ENCODE peak calls at places on chromosomes 3 and 15, in seven cellular contexts. One of them, this sample, is unnamed.

GRCh38 chr3:80087769-80088168 is 320.0 kb upstream of the ROBO1 start:
- DNase-seq in IMR-90: peak
- DNase-seq in mesendoderm: no peak
- DNase-seq in neuronal stem cell: no peak
- DNase-seq in H1: no peak
- DNase-seq in mesenchymal stem cell: peak
- DNase-seq in trophoblast cell: no peak
- DNase-seq in this sample: no peak

GRCh38 chr3:72820405-72820804 is 27.8 kb downstream of the SHQ1 start:
- DNase-seq in IMR-90: peak
- DNase-seq in mesendoderm: no peak
- DNase-seq in neuronal stem cell: no peak
- DNase-seq in H1: no peak
- DNase-seq in mesenchymal stem cell: peak
- DNase-seq in trophoblast cell: no peak
- DNase-seq in this sample: no peak

GRCh38 chr15:45230246-45230965 is 21.6 kb upstream of the SLC28A2 start:
- DNase-seq in IMR-90: no peak
- DNase-seq in mesendoderm: no peak
- DNase-seq in neuronal stem cell: no peak
- DNase-seq in H1: no peak
- DNase-seq in mesenchymal stem cell: no peak
- DNase-seq in trophoblast cell: no peak
- DNase-seq in this sample: no peak

GRCh38 chr15:69253156-69253555 is 45.6 kb upstream of the PAQR5 start:
- DNase-seq in IMR-90: peak
- DNase-seq in mesendoderm: no peak
- DNase-seq in neuronal stem cell: peak
- DNase-seq in H1: no peak
- DNase-seq in mesenchymal stem cell: peak
- DNase-seq in trophoblast cell: no peak
- DNase-seq in this sample: no peak

GRCh38 chr15:90716317-90716975 is 700 bp upstream of the BLM start:
- DNase-seq in IMR-90: peak
- DNase-seq in mesendoderm: no peak
- DNase-seq in neuronal stem cell: no peak
- DNase-seq in H1: no peak
- DNase-seq in mesenchymal stem cell: peak
- DNase-seq in trophoblast cell: no peak
- DNase-seq in this sample: no peak

GRCh38 chr15:89177633-89178306 is 43.6 kb downstream of the RLBP1 start:
- DNase-seq in IMR-90: peak
- DNase-seq in mesendoderm: peak
- DNase-seq in neuronal stem cell: peak
- DNase-seq in H1: peak
- DNase-seq in mesenchymal stem cell: peak
- DNase-seq in trophoblast cell: peak
- DNase-seq in this sample: peak

GRCh38 chr3:15470261-15470660 is 42.9 kb downstream of the EAF1 start:
- DNase-seq in IMR-90: no peak
- DNase-seq in mesendoderm: peak
- DNase-seq in neuronal stem cell: no peak
- DNase-seq in H1: peak
- DNase-seq in mesenchymal stem cell: no peak
- DNase-seq in trophoblast cell: peak
- DNase-seq in this sample: peak

GRCh38 chr3:197335428-197336132 is 37.2 kb upstream of the DLG1 start:
- DNase-seq in IMR-90: no peak
- DNase-seq in mesendoderm: no peak
- DNase-seq in neuronal stem cell: no peak
- DNase-seq in H1: peak
- DNase-seq in mesenchymal stem cell: no peak
- DNase-seq in trophoblast cell: no peak
- DNase-seq in this sample: no peak

GRCh38 chr15:26877842-26878241 is 11.0 kb downstream of the GABRA5 start:
- DNase-seq in IMR-90: no peak
- DNase-seq in mesendoderm: no peak
- DNase-seq in neuronal stem cell: no peak
- DNase-seq in H1: no peak
- DNase-seq in mesenchymal stem cell: no peak
- DNase-seq in trophoblast cell: no peak
- DNase-seq in this sample: no peak

GRCh38 chr3:136380530-136380929 is 130.4 kb downstream of the PCCB start:
- DNase-seq in IMR-90: peak
- DNase-seq in mesendoderm: no peak
- DNase-seq in neuronal stem cell: no peak
- DNase-seq in H1: no peak
- DNase-seq in mesenchymal stem cell: no peak
- DNase-seq in trophoblast cell: no peak
- DNase-seq in this sample: no peak

GRCh38 chr3:38038447-38038911 is 529 bp upstream of the DLEC1 start:
- DNase-seq in IMR-90: no peak
- DNase-seq in mesendoderm: no peak
- DNase-seq in neuronal stem cell: no peak
- DNase-seq in H1: no peak
- DNase-seq in mesenchymal stem cell: no peak
- DNase-seq in trophoblast cell: no peak
- DNase-seq in this sample: no peak

GRCh38 chr3:196332168-196332567 is 6.0 kb downstream of the TM4SF19 start:
- DNase-seq in IMR-90: no peak
- DNase-seq in mesendoderm: no peak
- DNase-seq in neuronal stem cell: no peak
- DNase-seq in H1: no peak
- DNase-seq in mesenchymal stem cell: no peak
- DNase-seq in trophoblast cell: no peak
- DNase-seq in this sample: no peak
- H2AK5ac ChIP-seq in IMR-90: no peak
- H2AK5ac ChIP-seq in mesendoderm: no peak
- H2AK5ac ChIP-seq in neuronal stem cell: no peak
- H2AK5ac ChIP-seq in H1: no peak
- H2AK5ac ChIP-seq in mesenchymal stem cell: no peak
- H2AK5ac ChIP-seq in trophoblast cell: no peak
- H2AK5ac ChIP-seq in this sample: no peak

GRCh38 chr3:45321607-45322391 is 66.6 kb upstream of the LARS2 start:
- DNase-seq in IMR-90: no peak
- DNase-seq in mesendoderm: peak
- DNase-seq in neuronal stem cell: no peak
- DNase-seq in H1: no peak
- DNase-seq in mesenchymal stem cell: no peak
- DNase-seq in trophoblast cell: no peak
- DNase-seq in this sample: no peak

GRCh38 chr3:45319231-45320085 is 68.9 kb upstream of the LARS2 start:
- DNase-seq in IMR-90: no peak
- DNase-seq in mesendoderm: no peak
- DNase-seq in neuronal stem cell: no peak
- DNase-seq in H1: no peak
- DNase-seq in mesenchymal stem cell: no peak
- DNase-seq in trophoblast cell: no peak
- DNase-seq in this sample: no peak

GRCh38 chr3:45320986-45321385 is 67.4 kb upstream of the LARS2 start:
- DNase-seq in IMR-90: no peak
- DNase-seq in mesendoderm: no peak
- DNase-seq in neuronal stem cell: no peak
- DNase-seq in H1: no peak
- DNase-seq in mesenchymal stem cell: no peak
- DNase-seq in trophoblast cell: no peak
- DNase-seq in this sample: no peak

GRCh38 chr3:45325676-45326075 is 62.7 kb upstream of the LARS2 start:
- DNase-seq in IMR-90: no peak
- DNase-seq in mesendoderm: no peak
- DNase-seq in neuronal stem cell: no peak
- DNase-seq in H1: no peak
- DNase-seq in mesenchymal stem cell: no peak
- DNase-seq in trophoblast cell: no peak
- DNase-seq in this sample: no peak

DNA sequence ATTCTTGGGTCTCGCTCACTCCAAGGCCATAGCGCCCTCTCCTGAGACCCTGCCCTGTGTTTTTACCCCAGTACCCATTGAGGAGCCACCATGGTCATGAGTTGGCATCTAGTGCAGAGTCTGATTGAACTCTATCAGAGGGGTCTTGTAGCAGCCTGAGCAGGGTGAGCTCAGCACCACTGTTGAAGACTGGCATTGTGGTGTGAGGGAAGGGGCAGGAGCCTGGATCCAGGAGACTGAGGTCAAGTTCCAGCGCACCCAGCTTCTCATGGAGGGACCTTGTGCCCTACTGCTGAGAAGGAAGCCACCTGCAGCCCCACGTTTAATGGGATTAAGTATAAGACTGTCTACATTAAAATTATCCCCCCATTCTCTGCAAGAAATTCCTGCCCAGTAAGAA is 65.8 kb upstream of the LARS2 start:
- DNase-seq in IMR-90: no peak
- DNase-seq in mesendoderm: no peak
- DNase-seq in neuronal stem cell: no peak
- DNase-seq in H1: no peak
- DNase-seq in mesenchymal stem cell: no peak
- DNase-seq in trophoblast cell: no peak
- DNase-seq in this sample: no peak
- H2AK5ac ChIP-seq in IMR-90: no peak
- H2AK5ac ChIP-seq in mesendoderm: no peak
- H2AK5ac ChIP-seq in neuronal stem cell: no peak
- H2AK5ac ChIP-seq in H1: no peak
- H2AK5ac ChIP-seq in mesenchymal stem cell: no peak
- H2AK5ac ChIP-seq in trophoblast cell: no peak
- H2AK5ac ChIP-seq in this sample: no peak

GRCh38 chr3:9669720-9670432 is 20.6 kb downstream of the MTMR14 start:
- DNase-seq in IMR-90: no peak
- DNase-seq in mesendoderm: no peak
- DNase-seq in neuronal stem cell: no peak
- DNase-seq in H1: no peak
- DNase-seq in mesenchymal stem cell: no peak
- DNase-seq in trophoblast cell: no peak
- DNase-seq in this sample: no peak
- H2AK5ac ChIP-seq in IMR-90: no peak
- H2AK5ac ChIP-seq in mesendoderm: no peak
- H2AK5ac ChIP-seq in neuronal stem cell: no peak
- H2AK5ac ChIP-seq in H1: no peak
- H2AK5ac ChIP-seq in mesenchymal stem cell: no peak
- H2AK5ac ChIP-seq in trophoblast cell: no peak
- H2AK5ac ChIP-seq in this sample: no peak

GRCh38 chr3:194543550-194543949 is 56.7 kb upstream of the ATP13A3 start:
- DNase-seq in IMR-90: no peak
- DNase-seq in mesendoderm: no peak
- DNase-seq in neuronal stem cell: no peak
- DNase-seq in H1: no peak
- DNase-seq in mesenchymal stem cell: no peak
- DNase-seq in trophoblast cell: no peak
- DNase-seq in this sample: no peak
- H2AK5ac ChIP-seq in IMR-90: no peak
- H2AK5ac ChIP-seq in mesendoderm: no peak
- H2AK5ac ChIP-seq in neuronal stem cell: no peak
- H2AK5ac ChIP-seq in H1: no peak
- H2AK5ac ChIP-seq in mesenchymal stem cell: no peak
- H2AK5ac ChIP-seq in trophoblast cell: no peak
- H2AK5ac ChIP-seq in this sample: no peak

DNA sequence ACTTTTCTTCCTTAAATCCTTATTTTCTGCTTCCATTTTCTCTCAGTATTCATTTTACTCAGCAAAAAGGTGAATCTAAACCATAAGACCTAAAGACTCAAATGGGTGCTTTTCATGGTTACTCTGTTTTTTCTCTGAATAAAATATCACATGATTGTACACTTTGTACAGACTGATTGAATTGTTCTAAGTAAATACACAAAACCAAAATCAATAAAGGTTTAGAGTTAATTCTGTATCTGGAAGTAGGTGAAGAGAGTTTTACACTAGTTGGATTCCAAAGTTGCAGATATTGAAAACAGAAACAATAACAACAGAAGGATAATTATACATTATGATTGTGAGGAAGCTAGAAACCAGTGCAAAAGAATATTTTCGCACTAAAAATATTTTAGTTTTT is 546.2 kb downstream of the TUSC7 start:
- DNase-seq in IMR-90: no peak
- DNase-seq in mesendoderm: no peak
- DNase-seq in neuronal stem cell: no peak
- DNase-seq in H1: no peak
- DNase-seq in mesenchymal stem cell: no peak
- DNase-seq in trophoblast cell: no peak
- DNase-seq in this sample: no peak
- H2AK5ac ChIP-seq in IMR-90: no peak
- H2AK5ac ChIP-seq in mesendoderm: no peak
- H2AK5ac ChIP-seq in neuronal stem cell: no peak
- H2AK5ac ChIP-seq in H1: no peak
- H2AK5ac ChIP-seq in mesenchymal stem cell: no peak
- H2AK5ac ChIP-seq in trophoblast cell: no peak
- H2AK5ac ChIP-seq in this sample: no peak